ENCODE peak calls at places on chromosomes 13 and 19, in four cellular contexts. One of them, this sample, is unnamed.

GRCh38 chr13:33487575-33488243 is 202.2 kb upstream of the STARD13 start:
- DNase-seq in GM04503: no peak
- DNase-seq in activated T-helper 1 cell treated with anti-CD3 and anti-CD28 coated beads, Interleukin-2, amount 50 U/mL, for 16 hours: no peak
- DNase-seq in right atrium auricular region: no peak
- DNase-seq in this sample: no peak

GRCh38 chr13:25375727-25376358 is 4.1 kb downstream of the ATP8A2 start:
- DNase-seq in GM04503: no peak
- DNase-seq in activated T-helper 1 cell treated with anti-CD3 and anti-CD28 coated beads, Interleukin-2, amount 50 U/mL, for 16 hours: no peak
- DNase-seq in right atrium auricular region: no peak
- DNase-seq in this sample: peak

GRCh38 chr19:6026390-6026897 is 48.5 kb upstream of the RANBP3 start:
- DNase-seq in GM04503: no peak
- DNase-seq in activated T-helper 1 cell treated with anti-CD3 and anti-CD28 coated beads, Interleukin-2, amount 50 U/mL, for 16 hours: no peak
- DNase-seq in right atrium auricular region: no peak
- DNase-seq in this sample: no peak

GRCh38 chr13:80386001-80386400 is 45.1 kb upstream of the SPRY2 start:
- DNase-seq in GM04503: no peak
- DNase-seq in activated T-helper 1 cell treated with anti-CD3 and anti-CD28 coated beads, Interleukin-2, amount 50 U/mL, for 16 hours: no peak
- DNase-seq in right atrium auricular region: no peak
- DNase-seq in this sample: no peak

GRCh38 chr13:114212096-114212495 is 22.6 kb upstream of the CDC16 start:
- DNase-seq in GM04503: no peak
- DNase-seq in activated T-helper 1 cell treated with anti-CD3 and anti-CD28 coated beads, Interleukin-2, amount 50 U/mL, for 16 hours: no peak
- DNase-seq in right atrium auricular region: no peak
- DNase-seq in this sample: no peak

GRCh38 chr13:32829676-32830091 is 186.5 kb upstream of the KL start:
- DNase-seq in GM04503: no peak
- DNase-seq in activated T-helper 1 cell treated with anti-CD3 and anti-CD28 coated beads, Interleukin-2, amount 50 U/mL, for 16 hours: no peak
- DNase-seq in right atrium auricular region: no peak
- DNase-seq in this sample: no peak

GRCh38 chr19:54660306-54660705 is 2.5 kb upstream of the LILRB4 start:
- DNase-seq in GM04503: no peak
- DNase-seq in activated T-helper 1 cell treated with anti-CD3 and anti-CD28 coated beads, Interleukin-2, amount 50 U/mL, for 16 hours: no peak
- DNase-seq in right atrium auricular region: no peak
- DNase-seq in this sample: no peak

GRCh38 chr13:72290962-72291681 is 424.1 kb upstream of the DACH1 start:
- DNase-seq in GM04503: peak
- DNase-seq in activated T-helper 1 cell treated with anti-CD3 and anti-CD28 coated beads, Interleukin-2, amount 50 U/mL, for 16 hours: no peak
- DNase-seq in right atrium auricular region: no peak
- DNase-seq in this sample: no peak

GRCh38 chr19:54364775-54365257 is at the start of gene LAIR1:
- DNase-seq in GM04503: no peak
- DNase-seq in activated T-helper 1 cell treated with anti-CD3 and anti-CD28 coated beads, Interleukin-2, amount 50 U/mL, for 16 hours: peak
- DNase-seq in right atrium auricular region: no peak
- DNase-seq in this sample: no peak

GRCh38 chr13:95335667-95336066 is 34.4 kb upstream of the ABCC4 start:
- DNase-seq in GM04503: no peak
- DNase-seq in activated T-helper 1 cell treated with anti-CD3 and anti-CD28 coated beads, Interleukin-2, amount 50 U/mL, for 16 hours: no peak
- DNase-seq in right atrium auricular region: no peak
- DNase-seq in this sample: no peak

GRCh38 chr13:39144941-39145533 is 106.8 kb downstream of the NHLRC3 start:
- DNase-seq in GM04503: peak
- DNase-seq in activated T-helper 1 cell treated with anti-CD3 and anti-CD28 coated beads, Interleukin-2, amount 50 U/mL, for 16 hours: no peak
- DNase-seq in right atrium auricular region: peak
- DNase-seq in this sample: peak

GRCh38 chr13:101709952-101710351 is 257.5 kb downstream of the ITGBL1 start:
- DNase-seq in GM04503: no peak
- DNase-seq in activated T-helper 1 cell treated with anti-CD3 and anti-CD28 coated beads, Interleukin-2, amount 50 U/mL, for 16 hours: no peak
- DNase-seq in right atrium auricular region: no peak
- DNase-seq in this sample: no peak

GRCh38 chr19:43624933-43625332 is 5.5 kb upstream of the ZNF428 start:
- DNase-seq in GM04503: no peak
- DNase-seq in activated T-helper 1 cell treated with anti-CD3 and anti-CD28 coated beads, Interleukin-2, amount 50 U/mL, for 16 hours: peak
- DNase-seq in right atrium auricular region: no peak
- DNase-seq in this sample: no peak

GRCh38 chr19:33171222-33171795 is 22.8 kb upstream of the LRP3 start:
- DNase-seq in GM04503: no peak
- DNase-seq in activated T-helper 1 cell treated with anti-CD3 and anti-CD28 coated beads, Interleukin-2, amount 50 U/mL, for 16 hours: no peak
- DNase-seq in right atrium auricular region: no peak
- DNase-seq in this sample: no peak

GRCh38 chr13:35874704-35875103 is 256.5 kb downstream of the DCLK1 start:
- DNase-seq in GM04503: no peak
- DNase-seq in activated T-helper 1 cell treated with anti-CD3 and anti-CD28 coated beads, Interleukin-2, amount 50 U/mL, for 16 hours: no peak
- DNase-seq in right atrium auricular region: peak
- DNase-seq in this sample: no peak

GRCh38 chr19:6519289-6519688 is 11.5 kb upstream of the TNFSF9 start:
- DNase-seq in GM04503: peak
- DNase-seq in activated T-helper 1 cell treated with anti-CD3 and anti-CD28 coated beads, Interleukin-2, amount 50 U/mL, for 16 hours: no peak
- DNase-seq in right atrium auricular region: no peak
- DNase-seq in this sample: no peak

GRCh38 chr19:35184884-35185283 is 30.3 kb downstream of the FXYD5 start:
- DNase-seq in GM04503: no peak
- DNase-seq in activated T-helper 1 cell treated with anti-CD3 and anti-CD28 coated beads, Interleukin-2, amount 50 U/mL, for 16 hours: no peak
- DNase-seq in right atrium auricular region: no peak
- DNase-seq in this sample: no peak

GRCh38 chr13:110233181-110233641 is 73.7 kb downstream of the COL4A1 start:
- DNase-seq in GM04503: peak
- DNase-seq in activated T-helper 1 cell treated with anti-CD3 and anti-CD28 coated beads, Interleukin-2, amount 50 U/mL, for 16 hours: no peak
- DNase-seq in right atrium auricular region: peak
- DNase-seq in this sample: peak

GRCh38 chr13:42066542-42066941 is 18.1 kb downstream of the DGKH start:
- DNase-seq in GM04503: peak
- DNase-seq in activated T-helper 1 cell treated with anti-CD3 and anti-CD28 coated beads, Interleukin-2, amount 50 U/mL, for 16 hours: no peak
- DNase-seq in right atrium auricular region: no peak
- DNase-seq in this sample: no peak

GRCh38 chr13:22447132-22447886 is 733.5 kb upstream of the SGCG start:
- DNase-seq in GM04503: no peak
- DNase-seq in activated T-helper 1 cell treated with anti-CD3 and anti-CD28 coated beads, Interleukin-2, amount 50 U/mL, for 16 hours: no peak
- DNase-seq in right atrium auricular region: no peak
- DNase-seq in this sample: no peak

GRCh38 chr19:35306473-35307246 is 14.7 kb downstream of the MAG start:
- DNase-seq in GM04503: no peak
- DNase-seq in activated T-helper 1 cell treated with anti-CD3 and anti-CD28 coated beads, Interleukin-2, amount 50 U/mL, for 16 hours: no peak
- DNase-seq in right atrium auricular region: no peak
- DNase-seq in this sample: no peak

GRCh38 chr19:28656644-28657043 is 556.3 kb downstream of the UQCRFS1 start:
- DNase-seq in GM04503: no peak
- DNase-seq in activated T-helper 1 cell treated with anti-CD3 and anti-CD28 coated beads, Interleukin-2, amount 50 U/mL, for 16 hours: no peak
- DNase-seq in right atrium auricular region: no peak
- DNase-seq in this sample: no peak

GRCh38 chr13:33259296-33259695 is 26.3 kb downstream of the STARD13 start:
- DNase-seq in GM04503: no peak
- DNase-seq in activated T-helper 1 cell treated with anti-CD3 and anti-CD28 coated beads, Interleukin-2, amount 50 U/mL, for 16 hours: no peak
- DNase-seq in right atrium auricular region: no peak
- DNase-seq in this sample: no peak

GRCh38 chr13:36190771-36191170 is 23.6 kb downstream of the SOHLH2 start:
- DNase-seq in GM04503: no peak
- DNase-seq in activated T-helper 1 cell treated with anti-CD3 and anti-CD28 coated beads, Interleukin-2, amount 50 U/mL, for 16 hours: no peak
- DNase-seq in right atrium auricular region: no peak
- DNase-seq in this sample: no peak

This sample was measured in HFF-Myc.